ENCODE peak calls at places on chromosome 21, in seven cellular contexts. M is AG09319; Z is stimulated activated CD8-positive, alpha-beta memory T cell treated with anti-CD3 and anti-CD28 coated beads, Interleukin-4, amount 100 ng/mL, for 1 hour; U is memory B cell; L is left lung; C is H9; S is hippocampal formation. I is an unnamed sample.

GRCh38 chr21:33895356-33895755 is 20.2 kb downstream of the ATP5PO start:
- DNase-seq in M (no peak), U (no peak), Z (no peak), C (no peak), L (no peak), S (no peak), I (no peak)

GRCh38 chr21:42375966-42376337 is 9.6 kb upstream of the TFF1 start:
- DNase-seq in L (peak), Z (no peak), U (no peak), C (no peak), M (no peak), S (no peak), I (no peak)

GRCh38 chr21:14479387-14479786 is 66.7 kb downstream of the SAMSN1 start:
- DNase-seq in M (no peak), U (no peak), L (no peak), Z (no peak), S (no peak), C (no peak), I (no peak)

GRCh38 chr21:33286600-33287456 is 20.7 kb downstream of the IL10RB start:
- DNase-seq in M (no peak), L (no peak), Z (no peak), C (no peak), S (no peak), U (no peak), I (no peak)

GRCh38 chr21:22796147-22796546 is 1797.9 kb downstream of the NCAM2 start:
- DNase-seq in S (no peak), L (no peak), M (no peak), C (no peak), Z (no peak), U (no peak), I (no peak)

GRCh38 chr21:40047993-40048730 is 180.9 kb downstream of the PCP4 start:
- DNase-seq in Z (no peak), U (no peak), S (no peak), L (no peak), M (no peak), C (no peak), I (no peak)

GRCh38 chr21:42983102-42983501 is 8.7 kb downstream of the PKNOX1 start:
- DNase-seq in M (no peak), C (no peak), Z (no peak), S (no peak), U (no peak), L (no peak), I (no peak)

GRCh38 chr21:27570306-27570868 is 603.5 kb upstream of the ADAMTS5 start:
- DNase-seq in L (no peak), U (no peak), C (no peak), M (peak), S (no peak), Z (no peak), I (no peak)

GRCh38 chr21:9837946-9838801 is 683.2 kb upstream of the TPTE start:
- DNase-seq in Z (no peak), S (no peak), M (no peak), U (no peak), L (peak), C (no peak), I (peak)

GRCh38 chr21:42939581-42940413 is 14.4 kb upstream of the ERVH48-1 start:
- DNase-seq in Z (no peak), L (no peak), U (no peak), C (no peak), M (peak), S (peak), I (peak)

GRCh38 chr21:41832230-41833137 is 46.7 kb downstream of the PRDM15 start:
- DNase-seq in M (no peak), L (peak), U (no peak), S (no peak), Z (no peak), C (no peak), I (peak)

GRCh38 chr21:46158666-46159300 is 3.4 kb upstream of the FTCD start:
- DNase-seq in L (no peak), U (no peak), S (no peak), C (no peak), Z (no peak), M (no peak), I (peak)

GRCh38 chr21:40141621-40142020 is 274.4 kb downstream of the PCP4 start:
- DNase-seq in M (no peak), Z (no peak), S (no peak), C (no peak), L (no peak), U (no peak), I (no peak)

GRCh38 chr21:42363331-42363730 is 3.0 kb downstream of the TFF1 start:
- DNase-seq in L (no peak), C (no peak), S (no peak), Z (no peak), U (no peak), M (no peak), I (no peak)

GRCh38 chr21:46356494-46357334 is 32.8 kb downstream of the PCNT start:
- DNase-seq in M (no peak), C (no peak), S (no peak), Z (no peak), U (no peak), L (peak), I (no peak)

GRCh38 chr21:36813071-36813470 is 114.2 kb downstream of the SIM2 start:
- DNase-seq in S (no peak), U (no peak), L (no peak), M (peak), Z (no peak), C (no peak), I (no peak)

GRCh38 chr21:43864313-43864805 is 664 bp upstream of the AGPAT3 start:
- DNase-seq in M (peak), C (peak), U (peak), S (no peak), L (peak), Z (no peak), I (peak)

GRCh38 chr21:44814498-44815023 is 3.3 kb downstream of the SUMO3 start:
- DNase-seq in L (no peak), U (no peak), C (no peak), M (no peak), S (no peak), Z (no peak), I (no peak)

GRCh38 chr21:32682696-32683474 is 44.9 kb downstream of the SYNJ1 start:
- DNase-seq in S (no peak), L (no peak), M (no peak), C (no peak), U (no peak), Z (no peak), I (no peak)

GRCh38 chr21:44444286-44444931 is 10.9 kb upstream of the LRRC3 start:
- DNase-seq in Z (no peak), C (peak), U (no peak), L (peak), M (no peak), S (no peak), I (peak)

GRCh38 chr21:38834725-38835124 is 29.0 kb downstream of the ETS2 start:
- DNase-seq in L (no peak), Z (no peak), M (no peak), U (no peak), C (no peak), S (no peak), I (no peak)

GRCh38 chr21:27300770-27301169 is 333.9 kb upstream of the ADAMTS5 start:
- DNase-seq in C (no peak), U (no peak), L (no peak), S (no peak), Z (no peak), M (no peak), I (no peak)

GRCh38 chr21:39451332-39452206 is at the start of gene SH3BGR:
- DNase-seq in U (no peak), S (peak), M (no peak), Z (no peak), L (no peak), C (peak), I (peak)

GRCh38 chr21:34647552-34647951 is 21.2 kb upstream of the CLIC6 start:
- DNase-seq in M (no peak), L (no peak), S (no peak), Z (no peak), C (no peak), U (no peak), I (no peak)

GRCh38 chr21:17613242-17613676 is 558 bp upstream of the BTG3 start:
- DNase-seq in L (peak), S (no peak), Z (no peak), C (no peak), U (no peak), M (no peak), I (peak)

GRCh38 chr21:35819134-35819533 is 241.2 kb downstream of the SETD4 start:
- DNase-seq in C (no peak), Z (no peak), L (no peak), U (no peak), S (no peak), M (no peak), I (no peak)

GRCh38 chr21:40595806-40596205 is 251.2 kb downstream of the DSCAM start:
- DNase-seq in Z (no peak), C (no peak), M (no peak), U (no peak), S (no peak), L (no peak), I (no peak)

GRCh38 chr21:33219300-33219699 is 10.4 kb upstream of the IFNAR2 start:
- DNase-seq in L (no peak), C (no peak), U (no peak), M (no peak), S (no peak), Z (no peak), I (no peak)

GRCh38 chr21:41360072-41360821 is 1.6 kb upstream of the MX2 start:
- DNase-seq in C (peak), Z (no peak), M (no peak), S (no peak), U (no peak), L (no peak), I (peak)

GRCh38 chr21:37712204-37712934 is 203.9 kb downstream of the KCNJ6 start:
- DNase-seq in Z (no peak), U (peak), M (peak), S (peak), L (peak), C (peak), I (peak)

GRCh38 chr21:15439726-15440125 is 290.1 kb upstream of the USP25 start:
- DNase-seq in U (no peak), Z (no peak), M (no peak), C (no peak), S (no peak), L (no peak), I (no peak)

GRCh38 chr21:26732442-26733221 is 112.6 kb downstream of the ADAMTS1 start:
- DNase-seq in L (no peak), U (no peak), C (peak), S (peak), M (no peak), Z (no peak), I (peak)

GRCh38 chr21:39656209-39656608 is 43.5 kb downstream of the B3GALT5 start:
- DNase-seq in M (no peak), L (no peak), C (no peak), Z (no peak), U (no peak), S (no peak), I (peak)

I was measured in upper lobe of right lung.